ENCODE peak calls at places on chromosomes 13 and 19, in five cellular contexts. One of them, this sample, is unnamed.

GRCh38 chr13:64164435-64164834 is 2748.8 kb upstream of the PCDH20 start:
- DNase-seq in IMR-90: no peak
- DNase-seq in tibial nerve: no peak
- DNase-seq in body of pancreas: peak; percentile 9
- DNase-seq in kidney: peak; percentile 37
- DNase-seq in this sample: no peak

GRCh38 chr19:44807162-44807561 is 1.7 kb upstream of the BCAM start:
- DNase-seq in IMR-90: no peak
- DNase-seq in tibial nerve: no peak
- DNase-seq in body of pancreas: peak; percentile 54
- DNase-seq in kidney: no peak
- DNase-seq in this sample: no peak

GRCh38 chr13:39263033-39263432 is 224.8 kb downstream of the NHLRC3 start:
- DNase-seq in IMR-90: peak; percentile 23
- DNase-seq in tibial nerve: peak; percentile 75
- DNase-seq in body of pancreas: peak; percentile 32
- DNase-seq in kidney: no peak
- DNase-seq in this sample: peak; percentile 13

GRCh38 chr19:34188388-34188787 is 16.1 kb downstream of the LSM14A start:
- DNase-seq in IMR-90: no peak
- DNase-seq in tibial nerve: no peak
- DNase-seq in body of pancreas: no peak
- DNase-seq in kidney: no peak
- DNase-seq in this sample: no peak

GRCh38 chr13:108352599-108352998 is 83.1 kb downstream of the TNFSF13B start:
- DNase-seq in IMR-90: no peak
- DNase-seq in tibial nerve: no peak
- DNase-seq in body of pancreas: no peak
- DNase-seq in kidney: no peak
- DNase-seq in this sample: no peak

GRCh38 chr19:45099465-45100201 is 6.7 kb downstream of the PPP1R37 start:
- DNase-seq in IMR-90: peak; percentile 46
- DNase-seq in tibial nerve: no peak
- DNase-seq in body of pancreas: peak; percentile 42
- DNase-seq in kidney: no peak
- DNase-seq in this sample: peak; percentile 70

GRCh38 chr19:46451352-46451751 is 20.0 kb downstream of the PNMA8A start:
- DNase-seq in IMR-90: no peak
- DNase-seq in tibial nerve: no peak
- DNase-seq in body of pancreas: no peak
- DNase-seq in kidney: no peak
- DNase-seq in this sample: no peak

GRCh38 chr19:651991-652390 is 11.0 kb downstream of the RNF126 start:
- DNase-seq in IMR-90: no peak
- DNase-seq in tibial nerve: no peak
- DNase-seq in body of pancreas: no peak
- DNase-seq in kidney: no peak
- DNase-seq in this sample: no peak

GRCh38 chr19:19193926-19194325 is 1.9 kb downstream of the RFXANK start:
- DNase-seq in IMR-90: no peak
- DNase-seq in tibial nerve: no peak
- DNase-seq in body of pancreas: no peak
- DNase-seq in kidney: no peak
- DNase-seq in this sample: no peak

GRCh38 chr13:83450586-83450985 is 431.7 kb downstream of the SLITRK1 start:
- DNase-seq in IMR-90: no peak
- DNase-seq in tibial nerve: no peak
- DNase-seq in body of pancreas: no peak
- DNase-seq in kidney: no peak
- DNase-seq in this sample: no peak

GRCh38 chr13:91184244-91184926 is 163.1 kb upstream of the MIR17HG start:
- DNase-seq in IMR-90: no peak
- DNase-seq in tibial nerve: no peak
- DNase-seq in body of pancreas: no peak
- DNase-seq in kidney: no peak
- DNase-seq in this sample: no peak

GRCh38 chr19:574658-575526 is 2.5 kb downstream of the BSG start:
- DNase-seq in IMR-90: peak; percentile 59
- DNase-seq in tibial nerve: no peak
- DNase-seq in body of pancreas: peak; percentile 47
- DNase-seq in kidney: peak; percentile 74
- DNase-seq in this sample: no peak

GRCh38 chr19:3450796-3451411 is 29.4 kb downstream of the SMIM24 start:
- DNase-seq in IMR-90: peak; percentile 100
- DNase-seq in tibial nerve: peak; percentile 52
- DNase-seq in body of pancreas: peak; percentile 53
- DNase-seq in kidney: peak; percentile 92
- DNase-seq in this sample: peak; percentile 85

GRCh38 chr19:50777261-50777660 is 7.0 kb downstream of the GPR32 start:
- DNase-seq in IMR-90: no peak
- DNase-seq in tibial nerve: no peak
- DNase-seq in body of pancreas: no peak
- DNase-seq in kidney: no peak
- DNase-seq in this sample: no peak

GRCh38 chr13:32056316-32056715 is 24.7 kb downstream of the FRY start:
- DNase-seq in IMR-90: no peak
- DNase-seq in tibial nerve: no peak
- DNase-seq in body of pancreas: no peak
- DNase-seq in kidney: no peak
- DNase-seq in this sample: no peak

GRCh38 chr13:26062853-26063444 is 11.1 kb upstream of the SHISA2 start:
- DNase-seq in IMR-90: peak; percentile 33
- DNase-seq in tibial nerve: peak; percentile 59
- DNase-seq in body of pancreas: peak; percentile 25
- DNase-seq in kidney: no peak
- DNase-seq in this sample: no peak

GRCh38 chr13:23534090-23534489 is 36.1 kb upstream of the TNFRSF19 start:
- DNase-seq in IMR-90: no peak
- DNase-seq in tibial nerve: no peak
- DNase-seq in body of pancreas: no peak
- DNase-seq in kidney: no peak
- DNase-seq in this sample: no peak

GRCh38 chr19:14439014-14439413 is 5.9 kb downstream of the PKN1 start:
- DNase-seq in IMR-90: no peak
- DNase-seq in tibial nerve: no peak
- DNase-seq in body of pancreas: no peak
- DNase-seq in kidney: no peak
- DNase-seq in this sample: no peak

GRCh38 chr19:42420055-42420544 is 7.1 kb downstream of the LIPE start:
- DNase-seq in IMR-90: peak; percentile 78
- DNase-seq in tibial nerve: no peak
- DNase-seq in body of pancreas: peak; percentile 53
- DNase-seq in kidney: peak; percentile 39
- DNase-seq in this sample: no peak

GRCh38 chr19:16342002-16342715 is 17.5 kb downstream of the KLF2 start:
- DNase-seq in IMR-90: no peak
- DNase-seq in tibial nerve: no peak
- DNase-seq in body of pancreas: no peak
- DNase-seq in kidney: peak; percentile 62
- DNase-seq in this sample: no peak

GRCh38 chr19:28294395-28294794 is 918.6 kb downstream of the UQCRFS1 start:
- DNase-seq in IMR-90: no peak
- DNase-seq in tibial nerve: no peak
- DNase-seq in body of pancreas: no peak
- DNase-seq in kidney: no peak
- DNase-seq in this sample: no peak

GRCh38 chr19:17718467-17718987 is 753 bp upstream of the MAP1S start:
- DNase-seq in IMR-90: no peak
- DNase-seq in tibial nerve: no peak
- DNase-seq in body of pancreas: no peak
- DNase-seq in kidney: no peak
- DNase-seq in this sample: no peak

GRCh38 chr19:48777720-48778119 is 22.4 kb downstream of the FGF21 start:
- DNase-seq in IMR-90: no peak
- DNase-seq in tibial nerve: no peak
- DNase-seq in body of pancreas: no peak
- DNase-seq in kidney: no peak
- DNase-seq in this sample: no peak

GRCh38 chr13:32031025-32031814 is at the start of gene FRY:
- DNase-seq in IMR-90: peak; percentile 58
- DNase-seq in tibial nerve: peak; percentile 27
- DNase-seq in body of pancreas: peak; percentile 58
- DNase-seq in kidney: peak; percentile 88
- DNase-seq in this sample: peak; percentile 74

GRCh38 chr13:108877300-108877699 is 247.9 kb downstream of the MYO16 start:
- DNase-seq in IMR-90: peak; percentile 51
- DNase-seq in tibial nerve: no peak
- DNase-seq in body of pancreas: no peak
- DNase-seq in kidney: no peak
- DNase-seq in this sample: no peak

GRCh38 chr13:37747071-37747612 is 122.4 kb downstream of the TRPC4 start:
- DNase-seq in IMR-90: peak; percentile 87
- DNase-seq in tibial nerve: no peak
- DNase-seq in body of pancreas: no peak
- DNase-seq in kidney: no peak
- DNase-seq in this sample: no peak

GRCh38 chr19:39186391-39186790 is 10.4 kb upstream of the NCCRP1 start:
- DNase-seq in IMR-90: no peak
- DNase-seq in tibial nerve: no peak
- DNase-seq in body of pancreas: no peak
- DNase-seq in kidney: no peak
- DNase-seq in this sample: no peak

GRCh38 chr19:18762125-18763023 is 28.7 kb downstream of the COMP start:
- DNase-seq in IMR-90: no peak
- DNase-seq in tibial nerve: peak; percentile 60
- DNase-seq in body of pancreas: peak; percentile 100
- DNase-seq in kidney: peak; percentile 96
- DNase-seq in this sample: peak; percentile 87

GRCh38 chr13:25088562-25089221 is 7.2 kb upstream of the PABPC3 start:
- DNase-seq in IMR-90: no peak
- DNase-seq in tibial nerve: no peak
- DNase-seq in body of pancreas: no peak
- DNase-seq in kidney: no peak
- DNase-seq in this sample: no peak

GRCh38 chr19:35513975-35514809 is 743 bp upstream of the DMKN start:
- DNase-seq in IMR-90: no peak
- DNase-seq in tibial nerve: no peak
- DNase-seq in body of pancreas: no peak
- DNase-seq in kidney: no peak
- DNase-seq in this sample: no peak
- H3K4me3 ChIP-seq in IMR-90: no peak overlapping the region
- H3K4me3 ChIP-seq in tibial nerve: no peak overlapping the region
- H3K4me3 ChIP-seq in body of pancreas: no peak overlapping the region
- H3K4me3 ChIP-seq in kidney: no peak overlapping the region
- H3K4me3 ChIP-seq in this sample: no peak overlapping the region

GRCh38 chr13:97248243-97248642 is 26.1 kb downstream of the MBNL2 start:
- DNase-seq in IMR-90: no peak
- DNase-seq in tibial nerve: no peak
- DNase-seq in body of pancreas: no peak
- DNase-seq in kidney: no peak
- DNase-seq in this sample: no peak

GRCh38 chr13:97246596-97246995 is 24.5 kb downstream of the MBNL2 start:
- DNase-seq in IMR-90: no peak
- DNase-seq in tibial nerve: no peak
- DNase-seq in body of pancreas: no peak
- DNase-seq in kidney: no peak
- DNase-seq in this sample: no peak

GRCh38 chr13:97242755-97243497 is 20.8 kb downstream of the MBNL2 start:
- DNase-seq in IMR-90: no peak
- DNase-seq in tibial nerve: no peak
- DNase-seq in body of pancreas: no peak
- DNase-seq in kidney: no peak
- DNase-seq in this sample: peak; percentile 82

GRCh38 chr13:97243915-97244820 is 22.0 kb downstream of the MBNL2 start:
- DNase-seq in IMR-90: no peak
- DNase-seq in tibial nerve: no peak
- DNase-seq in body of pancreas: no peak
- DNase-seq in kidney: no peak
- DNase-seq in this sample: no peak

GRCh38 chr13:97245011-97245410 is 22.9 kb downstream of the MBNL2 start:
- DNase-seq in IMR-90: no peak
- DNase-seq in tibial nerve: no peak
- DNase-seq in body of pancreas: no peak
- DNase-seq in kidney: no peak
- DNase-seq in this sample: no peak
- H3K27ac ChIP-seq in IMR-90: peak overlapping the region; percentile 55
- H3K27ac ChIP-seq in tibial nerve: peak overlapping the region; percentile 88
- H3K27ac ChIP-seq in body of pancreas: peak overlapping the region; percentile 28
- H3K27ac ChIP-seq in kidney: peak overlapping the region; percentile 66
- H3K27ac ChIP-seq in this sample: peak overlapping the region; percentile 75

DNA sequence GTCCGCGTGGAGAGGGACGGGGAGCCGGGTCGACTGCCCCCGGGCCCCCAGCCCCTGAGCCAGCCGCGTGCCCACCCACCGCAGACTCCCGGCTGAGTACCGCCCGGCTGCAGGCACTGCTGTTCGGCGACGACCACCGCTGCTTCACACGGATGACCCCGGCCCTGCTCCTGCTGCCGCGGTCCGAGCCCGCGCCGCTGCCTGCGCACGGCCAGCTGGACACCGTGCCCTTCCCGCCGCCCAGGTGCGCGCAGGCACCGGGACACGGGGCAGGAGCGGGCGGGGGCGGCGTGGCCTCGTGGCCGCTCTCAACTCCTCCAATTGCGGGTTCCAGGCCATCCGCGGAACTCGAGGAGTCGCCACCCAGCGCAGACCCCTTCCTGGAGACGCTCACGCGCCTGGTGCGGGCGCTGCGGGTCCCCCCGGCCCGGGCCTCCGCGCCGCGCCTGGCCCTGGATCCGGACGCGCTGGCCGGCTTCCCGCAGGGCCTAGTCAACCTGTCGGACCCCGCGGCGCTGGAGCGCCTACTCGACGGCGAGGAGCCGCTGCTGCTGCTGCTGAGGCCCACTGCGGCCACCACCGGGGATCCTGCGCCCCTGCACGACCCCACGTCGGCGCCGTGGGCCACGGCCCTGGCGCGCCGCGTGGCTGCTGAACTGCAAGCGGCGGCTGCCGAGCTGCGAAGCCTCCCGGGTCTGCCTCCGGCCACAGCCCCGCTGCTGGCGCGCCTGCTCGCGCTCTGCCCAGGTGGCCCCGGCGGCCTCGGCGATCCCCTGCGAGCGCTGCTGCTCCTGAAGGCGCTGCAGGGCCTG is 1.8 kb downstream of the AMH start:
- DNase-seq in IMR-90: no peak
- DNase-seq in tibial nerve: no peak
- DNase-seq in body of pancreas: no peak
- DNase-seq in kidney: peak; percentile 69
- DNase-seq in this sample: no peak
- H3K4me3 ChIP-seq in IMR-90: no peak overlapping the region
- H3K4me3 ChIP-seq in tibial nerve: peak overlapping the region; percentile 3
- H3K4me3 ChIP-seq in body of pancreas: no peak overlapping the region
- H3K4me3 ChIP-seq in kidney: no peak overlapping the region
- H3K4me3 ChIP-seq in this sample: no peak overlapping the region

GRCh38 chr13:113204378-113204734 is 4.1 kb downstream of the PCID2 start:
- DNase-seq in IMR-90: no peak
- DNase-seq in tibial nerve: no peak
- DNase-seq in body of pancreas: no peak
- DNase-seq in kidney: no peak
- DNase-seq in this sample: peak; percentile 49

GRCh38 chr13:113207890-113208423 is 512 bp downstream of the PCID2 start:
- DNase-seq in IMR-90: peak; percentile 59
- DNase-seq in tibial nerve: no peak
- DNase-seq in body of pancreas: peak; percentile 31
- DNase-seq in kidney: no peak
- DNase-seq in this sample: peak; percentile 43

GRCh38 chr13:113203507-113204377 is 4.7 kb downstream of the PCID2 start:
- DNase-seq in IMR-90: no peak
- DNase-seq in tibial nerve: no peak
- DNase-seq in body of pancreas: no peak
- DNase-seq in kidney: no peak
- DNase-seq in this sample: no peak

GRCh38 chr13:113202912-113203311 is 5.6 kb downstream of the PCID2 start:
- DNase-seq in IMR-90: no peak
- DNase-seq in tibial nerve: no peak
- DNase-seq in body of pancreas: no peak
- DNase-seq in kidney: no peak
- DNase-seq in this sample: no peak

GRCh38 chr13:113205428-113205931 is 3.0 kb downstream of the PCID2 start:
- DNase-seq in IMR-90: peak; percentile 65
- DNase-seq in tibial nerve: no peak
- DNase-seq in body of pancreas: no peak
- DNase-seq in kidney: no peak
- DNase-seq in this sample: no peak
- H3K27ac ChIP-seq in IMR-90: peak overlapping the region; percentile 75
- H3K27ac ChIP-seq in tibial nerve: no peak overlapping the region
- H3K27ac ChIP-seq in body of pancreas: no peak overlapping the region
- H3K27ac ChIP-seq in kidney: no peak overlapping the region
- H3K27ac ChIP-seq in this sample: peak overlapping the region; percentile 26